ENCODE peak calls at places on chromosomes 2 and 18, in ten cellular contexts. W is fibroblast of gingiva, M is IMR-90, S is lower lobe of right lung, A is RWPE2, D is left colon, J is HT-29, Z is fibroblast of the conjunctiva, L is AG10803, T is mucosa of descending colon. Y is an unnamed sample.

GRCh38 chr2:142097711-142098110 is 33.1 kb downstream of the LRP1B start:
- DNase-seq in W (no peak), M (no peak), S (no peak), A (no peak), D (no peak), J (no peak), Z (no peak), L (no peak), T (no peak), Y (no peak)

GRCh38 chr18:48955528-48956261 is 4.9 kb upstream of the SMAD7 start:
- DNase-seq in W (peak; percentile 74), M (peak; percentile 85), S (peak; percentile 63), A (no peak), D (no peak), J (peak; percentile 71), Z (no peak), L (peak; percentile 92), T (no peak), Y (peak; percentile 89)

GRCh38 chr18:22065311-22065710 is 104.1 kb upstream of the GATA6 start:
- DNase-seq in W (no peak), M (no peak), S (no peak), A (no peak), D (no peak), J (no peak), Z (no peak), L (no peak), T (no peak), Y (no peak)

GRCh38 chr18:7635948-7636347 is 68.8 kb downstream of the PTPRM start:
- DNase-seq in W (no peak), M (no peak), S (no peak), A (no peak), D (no peak), J (no peak), Z (no peak), L (no peak), T (no peak), Y (no peak)

GRCh38 chr2:178804791-178805190 is 2.4 kb downstream of the TTN start:
- DNase-seq in W (no peak), M (peak; percentile 16), S (no peak), A (no peak), D (no peak), J (peak; percentile 56), Z (no peak), L (peak; percentile 5), T (no peak), Y (no peak)

GRCh38 chr2:190459881-190460280 is 51.7 kb downstream of the MFSD6 start:
- DNase-seq in W (no peak), M (no peak), S (no peak), A (no peak), D (no peak), J (no peak), Z (no peak), L (no peak), T (no peak), Y (no peak)

GRCh38 chr2:144078802-144079386 is 441.0 kb downstream of the ZEB2 start:
- DNase-seq in W (no peak), M (no peak), S (no peak), A (no peak), D (no peak), J (no peak), Z (no peak), L (no peak), T (no peak), Y (no peak)

GRCh38 chr2:236107971-236108625 is 60.1 kb downstream of the GBX2 start:
- DNase-seq in W (no peak), M (no peak), S (no peak), A (no peak), D (no peak), J (no peak), Z (no peak), L (no peak), T (no peak), Y (no peak)

GRCh38 chr18:6488956-6489355 is 74.2 kb upstream of the L3MBTL4 start:
- DNase-seq in W (no peak), M (peak; percentile 21), S (no peak), A (no peak), D (no peak), J (no peak), Z (no peak), L (no peak), T (no peak), Y (no peak)

GRCh38 chr2:198072655-198073054 is 268.3 kb downstream of the PLCL1 start:
- DNase-seq in W (no peak), M (no peak), S (no peak), A (no peak), D (no peak), J (no peak), Z (no peak), L (no peak), T (no peak), Y (no peak)

GRCh38 chr2:17800219-17800618 is 16.0 kb upstream of the MSGN1 start:
- DNase-seq in W (no peak), M (peak; percentile 18), S (no peak), A (no peak), D (no peak), J (no peak), Z (no peak), L (peak; percentile 14), T (no peak), Y (peak; percentile 16)

GRCh38 chr2:215619022-215619958 is 183.4 kb upstream of the FN1 start:
- DNase-seq in W (no peak), M (peak; percentile 67), S (no peak), A (no peak), D (no peak), J (peak; percentile 43), Z (no peak), L (no peak), T (no peak), Y (peak; percentile 94)

GRCh38 chr2:168079236-168079635 is 168.2 kb downstream of the STK39 start:
- DNase-seq in W (no peak), M (no peak), S (no peak), A (no peak), D (no peak), J (no peak), Z (no peak), L (no peak), T (no peak), Y (no peak)

GRCh38 chr2:104936504-104936903 is 82.6 kb downstream of the POU3F3 start:
- DNase-seq in W (peak; percentile 65), M (no peak), S (no peak), A (no peak), D (no peak), J (no peak), Z (no peak), L (no peak), T (no peak), Y (no peak)

GRCh38 chr18:58176915-58177717 is 133.1 kb downstream of the NEDD4L start:
- DNase-seq in W (peak; percentile 87), M (peak; percentile 95), S (no peak), A (no peak), D (no peak), J (peak; percentile 45), Z (peak; percentile 86), L (peak; percentile 92), T (no peak), Y (peak; percentile 91)

GRCh38 chr18:48613589-48613988 is 74.8 kb downstream of the CTIF start:
- DNase-seq in W (no peak), M (peak; percentile 49), S (no peak), A (no peak), D (peak; percentile 15), J (no peak), Z (no peak), L (no peak), T (no peak), Y (no peak)

GRCh38 chr2:16214861-16215260 is 274.5 kb downstream of the MYCN start:
- DNase-seq in W (no peak), M (no peak), S (no peak), A (no peak), D (no peak), J (no peak), Z (no peak), L (no peak), T (no peak), Y (no peak)

GRCh38 chr2:101820519-101820918 is 123.0 kb downstream of the MAP4K4 start:
- DNase-seq in W (peak; percentile 22), M (peak; percentile 90), S (no peak), A (peak; percentile 87), D (no peak), J (no peak), Z (no peak), L (peak; percentile 55), T (no peak), Y (peak; percentile 86)

GRCh38 chr2:85761946-85762345 is 8.2 kb downstream of the ATOH8 start:
- DNase-seq in W (no peak), M (no peak), S (no peak), A (no peak), D (no peak), J (no peak), Z (no peak), L (no peak), T (no peak), Y (no peak)

GRCh38 chr2:203759692-203760365 is 53.4 kb downstream of the CD28 start:
- DNase-seq in W (peak; percentile 61), M (peak; percentile 87), S (no peak), A (no peak), D (no peak), J (peak; percentile 75), Z (no peak), L (peak; percentile 81), T (no peak), Y (peak; percentile 91)

GRCh38 chr2:174859563-174860169 is 95.4 kb upstream of the CHRNA1 start:
- DNase-seq in W (no peak), M (no peak), S (no peak), A (no peak), D (no peak), J (no peak), Z (no peak), L (no peak), T (no peak), Y (no peak)